ENCODE peak calls at places on chromosomes 13 and 19, in five cellular contexts. One of them, this sample, is unnamed.

GRCh38 chr19:18832331-18833140 is 777 bp downstream of the UPF1 start:
- DNase-seq in left lung: no peak
- DNase-seq in psoas muscle: no peak
- DNase-seq in cardiac muscle cell: no peak
- DNase-seq in Peyer's patch: peak; percentile 36
- DNase-seq in this sample: no peak

GRCh38 chr19:42465827-42466280 is 23.1 kb upstream of the CXCL17 start:
- DNase-seq in Peyer's patch: peak; percentile 62
- DNase-seq in left lung: no peak
- DNase-seq in cardiac muscle cell: no peak
- DNase-seq in psoas muscle: no peak
- DNase-seq in this sample: no peak

GRCh38 chr13:39415003-39415402 is 188.0 kb downstream of the LHFPL6 start:
- DNase-seq in psoas muscle: no peak
- DNase-seq in left lung: no peak
- DNase-seq in cardiac muscle cell: peak; percentile 96
- DNase-seq in Peyer's patch: no peak
- DNase-seq in this sample: no peak

GRCh38 chr13:70894258-70894657 is 786.0 kb upstream of the KLHL1 start:
- DNase-seq in Peyer's patch: no peak
- DNase-seq in left lung: no peak
- DNase-seq in cardiac muscle cell: no peak
- DNase-seq in psoas muscle: no peak
- DNase-seq in this sample: no peak

GRCh38 chr13:45718063-45718462 is 15.9 kb downstream of the CBY2 start:
- DNase-seq in cardiac muscle cell: peak; percentile 40
- DNase-seq in psoas muscle: no peak
- DNase-seq in left lung: no peak
- DNase-seq in Peyer's patch: no peak
- DNase-seq in this sample: no peak

GRCh38 chr13:79874396-79875360 is 393.7 kb downstream of the NDFIP2 start:
- DNase-seq in cardiac muscle cell: no peak
- DNase-seq in left lung: no peak
- DNase-seq in psoas muscle: no peak
- DNase-seq in Peyer's patch: no peak
- DNase-seq in this sample: no peak

GRCh38 chr13:67278230-67278629 is 48.1 kb upstream of the PCDH9 start:
- DNase-seq in left lung: no peak
- DNase-seq in cardiac muscle cell: peak; percentile 83
- DNase-seq in psoas muscle: no peak
- DNase-seq in Peyer's patch: no peak
- DNase-seq in this sample: no peak

GRCh38 chr13:44399045-44399444 is 25.4 kb downstream of the SERP2 start:
- DNase-seq in Peyer's patch: no peak
- DNase-seq in psoas muscle: no peak
- DNase-seq in left lung: no peak
- DNase-seq in cardiac muscle cell: no peak
- DNase-seq in this sample: no peak

GRCh38 chr19:5191091-5191490 is 149.5 kb downstream of the PTPRS start:
- DNase-seq in psoas muscle: no peak
- DNase-seq in left lung: no peak
- DNase-seq in cardiac muscle cell: no peak
- DNase-seq in Peyer's patch: no peak
- DNase-seq in this sample: no peak

GRCh38 chr13:111068009-111068350 is 47.1 kb upstream of the ARHGEF7 start:
- DNase-seq in psoas muscle: no peak
- DNase-seq in left lung: no peak
- DNase-seq in cardiac muscle cell: no peak
- DNase-seq in Peyer's patch: no peak
- DNase-seq in this sample: no peak

GRCh38 chr13:63540042-63540441 is 2124.4 kb upstream of the PCDH20 start:
- DNase-seq in cardiac muscle cell: no peak
- DNase-seq in left lung: no peak
- DNase-seq in psoas muscle: no peak
- DNase-seq in Peyer's patch: no peak
- DNase-seq in this sample: no peak

GRCh38 chr19:3548594-3548993 is 8.8 kb downstream of the MFSD12 start:
- DNase-seq in cardiac muscle cell: no peak
- DNase-seq in left lung: peak; percentile 58
- DNase-seq in Peyer's patch: no peak
- DNase-seq in psoas muscle: no peak
- DNase-seq in this sample: no peak

GRCh38 chr13:56510836-56511235 is 629.9 kb upstream of the PRR20A start:
- DNase-seq in psoas muscle: no peak
- DNase-seq in Peyer's patch: no peak
- DNase-seq in left lung: no peak
- DNase-seq in cardiac muscle cell: no peak
- DNase-seq in this sample: no peak
- H3K4me3 ChIP-seq in psoas muscle: no peak overlapping the region
- H3K4me3 ChIP-seq in Peyer's patch: no peak overlapping the region
- H3K4me3 ChIP-seq in left lung: no peak overlapping the region
- H3K4me3 ChIP-seq in cardiac muscle cell: no peak overlapping the region
- H3K4me3 ChIP-seq in this sample: no peak overlapping the region

GRCh38 chr13:51761638-51762350 is 42.2 kb downstream of the DHRS12 start:
- DNase-seq in Peyer's patch: no peak
- DNase-seq in cardiac muscle cell: no peak
- DNase-seq in left lung: no peak
- DNase-seq in psoas muscle: no peak
- DNase-seq in this sample: no peak

GRCh38 chr13:51765142-51765515 is 38.8 kb downstream of the DHRS12 start:
- DNase-seq in psoas muscle: no peak
- DNase-seq in Peyer's patch: no peak
- DNase-seq in cardiac muscle cell: no peak
- DNase-seq in left lung: no peak
- DNase-seq in this sample: no peak

GRCh38 chr13:51763486-51763885 is 40.5 kb downstream of the DHRS12 start:
- DNase-seq in psoas muscle: no peak
- DNase-seq in left lung: no peak
- DNase-seq in cardiac muscle cell: no peak
- DNase-seq in Peyer's patch: no peak
- DNase-seq in this sample: no peak

GRCh38 chr13:51767100-51767499 is 36.9 kb downstream of the DHRS12 start:
- DNase-seq in Peyer's patch: no peak
- DNase-seq in left lung: no peak
- DNase-seq in psoas muscle: no peak
- DNase-seq in cardiac muscle cell: no peak
- DNase-seq in this sample: no peak

DNA sequence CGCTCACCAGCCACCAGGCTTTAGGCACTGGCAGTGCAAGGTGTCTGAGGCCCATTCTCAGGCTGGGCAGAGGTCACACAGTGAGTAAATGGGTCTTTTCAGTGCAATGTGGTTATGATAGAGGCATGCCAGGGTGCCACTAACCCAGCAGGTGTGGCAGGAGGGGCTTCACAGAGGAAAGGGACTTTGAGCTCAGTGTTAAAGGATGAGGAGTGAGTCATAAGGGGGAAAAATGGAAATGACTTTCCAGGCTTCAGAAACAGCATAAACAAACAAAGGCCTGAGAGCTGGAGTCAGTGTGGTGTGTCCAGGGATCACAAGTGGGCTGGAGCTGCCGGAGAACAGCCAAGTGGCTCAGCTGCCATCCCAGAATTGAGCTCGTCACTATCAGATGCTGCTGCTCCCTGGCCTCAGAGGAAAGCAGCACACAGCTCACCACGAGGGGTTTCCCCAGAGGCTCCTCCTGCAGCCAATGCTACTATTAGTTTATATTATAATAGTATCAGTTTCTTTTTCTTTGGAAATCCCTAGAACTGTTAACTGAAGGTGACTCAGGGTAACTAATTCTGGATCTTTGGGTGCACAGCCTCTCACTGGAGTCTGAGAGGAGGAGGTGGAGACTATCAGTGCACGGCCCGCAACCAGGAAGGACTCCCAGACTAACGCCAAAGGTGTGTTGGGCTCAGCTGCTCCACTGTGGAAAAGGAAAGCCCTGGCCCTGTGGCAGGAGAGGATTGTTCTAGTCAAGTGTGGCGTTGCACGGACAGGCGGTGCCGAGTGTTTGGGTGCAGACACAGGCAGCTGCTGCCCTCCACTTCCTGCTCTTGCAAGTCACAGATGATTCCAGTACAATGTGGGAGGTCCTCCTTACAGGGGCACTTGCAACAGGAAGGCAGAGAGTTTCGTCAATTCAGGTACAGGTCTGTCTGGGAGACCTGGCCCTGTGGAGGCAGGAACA is 39.5 kb downstream of the DHRS12 start:
- DNase-seq in psoas muscle: peak; percentile 74
- DNase-seq in left lung: peak; percentile 65
- DNase-seq in Peyer's patch: peak; percentile 37
- DNase-seq in cardiac muscle cell: peak; percentile 54
- DNase-seq in this sample: peak; percentile 93
- TF ChIP-seq CTCF in psoas muscle: no peak
- TF ChIP-seq CTCF in left lung: no peak
- TF ChIP-seq CTCF in Peyer's patch: peak; percentile 19
- TF ChIP-seq CTCF in cardiac muscle cell: no peak
- TF ChIP-seq CTCF in this sample: no peak

DNA sequence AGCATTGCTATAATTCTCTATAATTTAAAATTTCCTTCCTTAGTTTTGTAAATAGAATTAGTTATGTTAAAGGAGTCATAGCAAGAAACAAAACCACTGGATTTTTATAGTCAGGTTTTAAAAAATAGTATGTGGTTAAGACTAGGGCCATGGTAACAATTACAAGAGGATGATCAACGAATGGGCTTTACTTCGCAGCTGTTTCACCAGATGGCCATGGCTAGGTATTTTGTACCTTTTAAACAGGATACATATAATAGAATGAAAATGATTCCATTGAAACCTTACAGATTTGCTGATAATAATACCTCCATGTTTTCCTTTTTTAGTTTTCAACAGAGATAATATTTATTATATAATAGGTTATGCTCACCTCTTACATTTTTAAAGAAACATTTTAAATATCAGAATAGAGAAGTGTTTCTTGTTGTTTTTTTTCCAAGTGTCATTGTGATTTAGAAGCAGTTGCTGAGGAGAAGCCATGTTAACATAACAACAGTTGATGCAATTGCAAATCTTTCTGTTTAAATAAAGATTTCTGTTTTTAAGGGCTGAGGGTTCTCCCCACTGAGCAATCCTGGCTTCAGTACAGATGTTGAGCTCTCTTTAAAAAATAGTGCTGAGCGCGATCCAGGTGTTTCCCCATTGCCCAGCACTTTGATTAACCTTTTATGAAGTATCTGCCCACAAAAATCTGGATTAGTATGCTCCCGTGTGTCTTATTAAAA is 205.2 kb downstream of the HS6ST3 start:
- DNase-seq in Peyer's patch: no peak
- DNase-seq in cardiac muscle cell: no peak
- DNase-seq in psoas muscle: no peak
- DNase-seq in left lung: no peak
- DNase-seq in this sample: no peak
- H3K9me3 ChIP-seq in Peyer's patch: no peaks in the 10 kb centered on the region
- H3K9me3 ChIP-seq in cardiac muscle cell: no peaks in the 10 kb centered on the region
- H3K9me3 ChIP-seq in psoas muscle: no peaks in the 10 kb centered on the region
- H3K9me3 ChIP-seq in left lung: no peaks in the 10 kb centered on the region
- H3K9me3 ChIP-seq in this sample: no peaks in the 10 kb centered on the region

GRCh38 chr13:24680921-24681585 is 845 bp downstream of the ATP12A start:
- DNase-seq in left lung: no peak
- DNase-seq in cardiac muscle cell: no peak
- DNase-seq in Peyer's patch: no peak
- DNase-seq in psoas muscle: no peak
- DNase-seq in this sample: no peak
- H3K4me3 ChIP-seq in left lung: no peak overlapping the region
- H3K4me3 ChIP-seq in cardiac muscle cell: peak overlapping the region; percentile 45
- H3K4me3 ChIP-seq in Peyer's patch: no peak overlapping the region
- H3K4me3 ChIP-seq in psoas muscle: peak overlapping the region; percentile 38
- H3K4me3 ChIP-seq in this sample: peak overlapping the region; percentile 49

GRCh38 chr19:43624933-43625332 is 5.5 kb upstream of the ZNF428 start:
- DNase-seq in Peyer's patch: peak; percentile 83
- DNase-seq in psoas muscle: peak; percentile 31
- DNase-seq in left lung: peak; percentile 57
- DNase-seq in cardiac muscle cell: peak; percentile 57
- DNase-seq in this sample: peak; percentile 26
- TF ChIP-seq CTCF in Peyer's patch: no peak
- TF ChIP-seq CTCF in psoas muscle: no peak
- TF ChIP-seq CTCF in left lung: no peak
- TF ChIP-seq CTCF in cardiac muscle cell: peak; percentile 25
- TF ChIP-seq CTCF in this sample: no peak

DNA sequence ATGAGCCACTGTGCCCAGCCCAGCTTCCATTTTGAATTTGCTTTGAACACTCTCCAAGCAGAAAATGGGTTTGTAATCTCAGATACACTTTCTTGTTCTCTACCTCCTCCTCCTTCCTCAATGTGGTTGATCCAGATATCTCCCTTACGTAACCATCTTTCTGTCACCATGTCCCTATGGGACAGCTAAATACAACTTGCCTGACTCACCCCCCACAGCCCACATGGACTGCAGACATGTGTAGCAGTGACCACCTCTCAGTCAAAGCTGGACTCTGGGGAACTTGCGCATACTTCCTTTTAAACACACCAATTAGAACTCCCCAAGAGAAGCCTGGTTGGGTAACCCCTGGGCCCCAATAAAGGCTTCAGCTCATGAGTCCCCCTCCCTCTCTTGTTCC is 10.8 kb upstream of the ZNF799 start:
- DNase-seq in psoas muscle: no peak
- DNase-seq in left lung: no peak
- DNase-seq in cardiac muscle cell: no peak
- DNase-seq in Peyer's patch: no peak
- DNase-seq in this sample: no peak
- H3K9me3 ChIP-seq in psoas muscle: no peaks in the 10 kb centered on the region
- H3K9me3 ChIP-seq in left lung: peaks cover 15% of the 10 kb centered on the region
- H3K9me3 ChIP-seq in cardiac muscle cell: no peaks in the 10 kb centered on the region
- H3K9me3 ChIP-seq in Peyer's patch: no peaks in the 10 kb centered on the region
- H3K9me3 ChIP-seq in this sample: no peaks in the 10 kb centered on the region

DNA sequence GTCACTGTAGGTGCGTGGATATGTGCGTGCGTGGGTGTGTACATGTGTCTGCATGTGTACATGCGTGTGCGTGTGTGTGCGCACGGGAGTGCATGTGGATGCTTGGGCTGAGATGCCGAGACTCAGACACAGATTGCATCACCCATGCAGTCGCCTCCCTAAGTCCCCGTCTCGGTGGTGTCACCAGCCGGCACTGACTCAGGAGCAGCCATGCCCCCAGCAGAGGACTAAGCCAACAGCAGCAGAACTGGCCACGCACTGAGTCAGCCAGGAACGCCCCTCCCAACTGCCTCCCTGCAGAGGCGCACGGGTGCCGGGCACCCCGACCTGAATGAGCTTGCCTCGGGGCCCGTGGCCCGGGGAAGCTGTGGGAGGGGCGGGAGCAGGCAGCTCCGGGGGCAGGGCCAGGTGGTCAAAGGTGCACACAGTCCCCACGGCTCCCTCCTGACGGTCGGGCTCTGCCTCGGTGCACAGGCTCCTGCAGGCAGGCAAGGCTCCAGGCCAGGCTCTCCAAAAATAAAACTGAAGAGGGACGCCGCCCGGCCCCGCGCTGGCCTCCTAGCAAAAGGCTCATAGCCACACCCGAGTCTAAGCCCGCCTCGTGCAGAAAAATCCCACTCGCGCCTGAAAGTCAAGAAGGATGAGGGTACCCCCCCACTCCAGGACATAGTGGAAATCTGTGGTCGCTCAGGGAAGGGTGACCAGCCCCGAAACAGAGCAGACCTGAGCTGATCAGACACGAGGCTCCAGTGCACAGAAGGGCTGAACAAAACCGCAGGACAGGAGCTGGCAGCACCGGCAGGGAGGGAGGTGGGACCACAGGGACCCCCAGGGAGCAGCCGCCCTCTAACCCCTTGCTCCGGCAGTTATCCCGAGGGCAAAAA is 49.2 kb downstream of the GADD45B start:
- DNase-seq in cardiac muscle cell: peak; percentile 40
- DNase-seq in left lung: no peak
- DNase-seq in Peyer's patch: no peak
- DNase-seq in psoas muscle: peak; percentile 70
- DNase-seq in this sample: peak; percentile 93
- H3K4me3 ChIP-seq in cardiac muscle cell: no peak overlapping the region
- H3K4me3 ChIP-seq in left lung: no peak overlapping the region
- H3K4me3 ChIP-seq in Peyer's patch: no peak overlapping the region
- H3K4me3 ChIP-seq in psoas muscle: peak overlapping the region; percentile 44
- H3K4me3 ChIP-seq in this sample: peak overlapping the region; percentile 40